ENCODE peak calls at places on chromosomes 12 and 14, in nine cellular contexts. E is mucosa of descending colon, U is lung, S is AG04450, Y is fibroblast of lung, V is neural crest cell, B is OCI-LY7, X is GM06990, K is BE2C. M is an unnamed sample.
A peak's percentile ranks its signal among the peaks of the same experiment; 100 is the strongest.

GRCh38 chr12:99201906-99202645 is 445.5 kb upstream of the GARIN6 start:
- DNase-seq in E (no peak), U (no peak), S (no peak), Y (no peak), V (no peak), B (no peak), X (no peak), K (no peak), M (no peak)

GRCh38 chr14:105499256-105500035 is 8.4 kb downstream of the TEDC1 start:
- DNase-seq in E (peak; percentile 17), U (no peak), S (no peak), Y (no peak), V (peak; percentile 60), B (no peak), X (peak; percentile 12), K (peak; percentile 41), M (no peak)

GRCh38 chr14:58395815-58396626 is at the start of gene TOMM20L:
- DNase-seq in E (peak; percentile 88), U (peak; percentile 71), S (peak; percentile 4), Y (peak; percentile 59), V (peak; percentile 72), B (peak; percentile 70), X (peak; percentile 86), K (peak; percentile 81), M (peak; percentile 92)

GRCh38 chr14:69643430-69644200 is 32.2 kb downstream of the SUSD6 start:
- DNase-seq in E (peak; percentile 80), U (peak; percentile 74), S (no peak), Y (peak; percentile 83), V (no peak), B (no peak), X (no peak), K (no peak), M (no peak)

GRCh38 chr14:94143239-94143638 is 13.8 kb upstream of the IFI27L2 start:
- DNase-seq in E (no peak), U (no peak), S (no peak), Y (no peak), V (no peak), B (peak; percentile 41), X (no peak), K (no peak), M (no peak)

GRCh38 chr12:15306605-15307004 is 15.7 kb upstream of the PTPRO start:
- DNase-seq in E (no peak), U (no peak), S (no peak), Y (no peak), V (no peak), B (no peak), X (no peak), K (no peak), M (no peak)

GRCh38 chr12:129615001-129615400 is 288.8 kb downstream of the TMEM132D start:
- DNase-seq in E (no peak), U (no peak), S (no peak), Y (peak; percentile 77), V (no peak), B (no peak), X (no peak), K (no peak), M (no peak)

GRCh38 chr12:53098354-53098981 is 1.0 kb downstream of the IGFBP6 start:
- DNase-seq in E (no peak), U (no peak), S (no peak), Y (peak; percentile 84), V (no peak), B (no peak), X (no peak), K (no peak), M (peak; percentile 30)

GRCh38 chr14:32709072-32709471 is 229.6 kb upstream of the NPAS3 start:
- DNase-seq in E (no peak), U (no peak), S (peak; percentile 36), Y (peak; percentile 94), V (no peak), B (no peak), X (no peak), K (no peak), M (no peak)

GRCh38 chr12:122421815-122422737 is at the start of gene CLIP1:
- DNase-seq in E (peak; percentile 80), U (peak; percentile 68), S (no peak), Y (peak; percentile 67), V (peak; percentile 61), B (peak; percentile 75), X (peak; percentile 82), K (peak; percentile 74), M (peak; percentile 81)

GRCh38 chr14:104794641-104795467 is 694 bp downstream of the AKT1 start:
- DNase-seq in E (peak; percentile 70), U (no peak), S (no peak), Y (peak; percentile 33), V (no peak), B (peak; percentile 58), X (peak; percentile 52), K (no peak), M (peak; percentile 75)

GRCh38 chr12:25985296-25985992 is 27.0 kb downstream of the RASSF8 start:
- DNase-seq in E (no peak), U (no peak), S (no peak), Y (no peak), V (no peak), B (no peak), X (no peak), K (no peak), M (no peak)

GRCh38 chr14:99575043-99576023 is 28.7 kb downstream of the CCDC85C start:
- DNase-seq in E (peak; percentile 87), U (peak; percentile 85), S (no peak), Y (peak; percentile 53), V (no peak), B (peak; percentile 48), X (no peak), K (peak; percentile 82), M (no peak)

DNA sequence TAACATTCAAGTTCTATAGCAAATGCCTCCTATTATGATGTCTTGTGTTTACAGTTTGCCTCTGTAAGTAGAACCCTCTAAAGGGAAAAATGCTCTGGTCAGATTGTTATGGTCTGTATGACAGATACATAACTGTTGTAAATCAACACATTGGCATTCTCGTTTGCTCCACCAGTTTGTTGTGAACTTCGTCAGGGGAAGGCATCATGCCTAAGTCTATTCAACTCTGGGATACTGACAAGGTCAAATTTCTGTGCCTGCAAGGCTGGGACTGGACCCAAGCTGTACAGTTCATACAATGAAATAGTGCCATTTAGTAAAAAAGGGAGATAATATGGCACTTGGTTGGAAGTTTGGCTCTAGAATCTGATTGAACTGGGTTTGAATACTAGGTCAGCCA is 392.3 kb downstream of the RAD51B start:
- DNase-seq in E (no peak), U (no peak), S (no peak), Y (no peak), V (no peak), B (no peak), X (no peak), K (no peak), M (no peak)
- TF ChIP-seq CTCF in E (no peak), U (no peak), S (no peak), Y (no peak), V (no peak), B (no peak), X (no peak), K (no peak), M (no peak)

GRCh38 chr12:64127811-64128210 is 94.3 kb downstream of the KICS2 start:
- DNase-seq in E (no peak), U (no peak), S (no peak), Y (no peak), V (no peak), B (no peak), X (no peak), K (no peak), M (no peak)
- TF ChIP-seq CTCF in E (no peak), U (no peak), S (no peak), Y (no peak), V (no peak), B (no peak), X (no peak), K (no peak), M (no peak)

GRCh38 chr14:34676516-34677211 is 37.7 kb downstream of the CFL2 start:
- DNase-seq in E (no peak), U (no peak), S (no peak), Y (no peak), V (no peak), B (no peak), X (no peak), K (no peak), M (no peak)

GRCh38 chr14:34678735-34679134 is 35.7 kb downstream of the CFL2 start:
- DNase-seq in E (no peak), U (no peak), S (no peak), Y (no peak), V (no peak), B (no peak), X (no peak), K (no peak), M (no peak)

GRCh38 chr14:34678306-34678705 is 36.1 kb downstream of the CFL2 start:
- DNase-seq in E (no peak), U (no peak), S (no peak), Y (peak; percentile 77), V (no peak), B (no peak), X (no peak), K (no peak), M (no peak)

DNA sequence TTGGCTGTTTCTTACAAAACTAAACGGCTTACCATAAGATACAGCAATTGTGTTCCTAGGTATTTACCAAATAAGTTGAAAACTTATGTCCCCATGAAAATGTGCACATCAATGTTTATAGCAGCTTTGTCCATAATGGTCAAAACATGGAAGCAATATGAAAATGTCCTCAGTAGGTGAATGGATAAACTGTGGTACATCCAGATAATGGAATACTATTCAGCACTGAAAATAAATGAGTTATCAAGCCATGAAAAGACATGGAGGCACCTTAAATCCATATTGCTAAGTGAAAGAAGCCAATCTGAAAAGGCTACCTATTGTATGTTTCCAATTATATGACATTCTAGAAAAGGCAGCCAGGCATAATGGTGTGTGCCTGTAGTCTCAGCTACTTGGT is 40.7 kb downstream of the CFL2 start:
- DNase-seq in E (no peak), U (no peak), S (no peak), Y (no peak), V (no peak), B (no peak), X (no peak), K (no peak), M (no peak)
- TF ChIP-seq CTCF in E (no peak), U (no peak), S (no peak), Y (no peak), V (no peak), B (no peak), X (no peak), K (no peak), M (no peak)

GRCh38 chr12:70386771-70387170 is 20.7 kb downstream of the KCNMB4 start:
- DNase-seq in E (no peak), U (no peak), S (no peak), Y (no peak), V (no peak), B (no peak), X (no peak), K (no peak), M (no peak)

GRCh38 chr12:70379856-70380255 is 13.8 kb downstream of the KCNMB4 start:
- DNase-seq in E (no peak), U (no peak), S (no peak), Y (no peak), V (no peak), B (no peak), X (no peak), K (no peak), M (no peak)

GRCh38 chr12:70383886-70384285 is 17.8 kb downstream of the KCNMB4 start:
- DNase-seq in E (no peak), U (no peak), S (no peak), Y (no peak), V (no peak), B (no peak), X (no peak), K (no peak), M (no peak)

DNA sequence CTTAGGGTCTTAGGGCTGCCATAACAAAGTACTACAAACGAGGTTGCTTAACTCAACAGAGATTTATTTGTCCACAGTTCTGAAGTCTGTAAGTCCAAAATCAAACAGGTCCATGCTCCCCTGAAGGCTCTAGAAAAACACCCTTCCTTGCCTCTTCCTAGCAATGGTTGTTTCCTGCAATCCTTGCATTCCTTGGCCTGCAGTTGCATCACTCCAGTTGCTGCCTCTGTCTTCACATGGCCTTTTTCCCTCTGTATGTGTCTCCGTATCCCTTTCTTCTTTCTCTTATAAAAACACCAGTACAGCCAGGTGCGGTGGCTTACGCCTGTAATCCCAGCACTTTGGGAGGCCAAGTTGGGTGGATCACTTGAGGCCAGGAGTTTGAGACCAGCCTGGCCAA is 17.4 kb downstream of the KCNMB4 start:
- DNase-seq in E (no peak), U (no peak), S (no peak), Y (no peak), V (no peak), B (no peak), X (no peak), K (no peak), M (no peak)
- TF ChIP-seq CTCF in E (no peak), U (no peak), S (no peak), Y (no peak), V (no peak), B (no peak), X (no peak), K (no peak), M (no peak)

M was measured in GM13976.